ENCODE peak calls at places on chromosome 16, in six cellular contexts. X is heart left ventricle, L is A673, O is tibial artery, K is lower leg skin, S is upper lobe of right lung. D is an unnamed sample.

GRCh38 chr16:81624718-81625543 is 154.2 kb upstream of the PLCG2 start:
- DNase-seq in X (no peak), L (no peak), O (no peak), K (no peak), S (no peak), D (no peak)

GRCh38 chr16:58125781-58126335 is 3.3 kb downstream of the CFAP20 start:
- DNase-seq in X (no peak), L (no peak), O (no peak), K (no peak), S (no peak), D (no peak)

GRCh38 chr16:85731179-85731578 is 19.7 kb downstream of the C16orf74 start:
- DNase-seq in X (no peak), L (no peak), O (no peak), K (no peak), S (no peak), D (no peak)

GRCh38 chr16:24858219-24859041 is 12.7 kb downstream of the SLC5A11 start:
- DNase-seq in X (peak), L (peak), O (peak), K (peak), S (peak), D (no peak)

GRCh38 chr16:84925092-84925772 is 86.1 kb downstream of the ZDHHC7 start:
- DNase-seq in X (peak), L (peak), O (no peak), K (no peak), S (peak), D (no peak)

GRCh38 chr16:14628806-14629611 is 1.1 kb downstream of the PARN start:
- DNase-seq in X (no peak), L (no peak), O (no peak), K (no peak), S (no peak), D (no peak)

GRCh38 chr16:79713609-79714309 is 113.2 kb upstream of the MAF start:
- DNase-seq in X (no peak), L (no peak), O (no peak), K (no peak), S (no peak), D (no peak)

GRCh38 chr16:30884760-30885159 is 9.1 kb downstream of the BCL7C start:
- DNase-seq in X (no peak), L (no peak), O (no peak), K (no peak), S (no peak), D (no peak)

GRCh38 chr16:30557397-30557949 is 701 bp downstream of the ZNF764 start:
- DNase-seq in X (no peak), L (no peak), O (no peak), K (no peak), S (no peak), D (no peak)

GRCh38 chr16:13969711-13970110 is 49.8 kb downstream of the ERCC4 start:
- DNase-seq in X (no peak), L (no peak), O (no peak), K (no peak), S (no peak), D (no peak)

GRCh38 chr16:28029387-28030002 is 34.0 kb downstream of the GSG1L start:
- DNase-seq in X (no peak), L (no peak), O (no peak), K (no peak), S (no peak), D (no peak)

GRCh38 chr16:89122322-89122831 is 28.7 kb downstream of the ACSF3 start:
- DNase-seq in X (no peak), L (no peak), O (no peak), K (no peak), S (peak), D (no peak)

GRCh38 chr16:10122546-10122945 is 59.7 kb downstream of the GRIN2A start:
- DNase-seq in X (no peak), L (no peak), O (no peak), K (no peak), S (no peak), D (no peak)

GRCh38 chr16:51762081-51762995 is 611.3 kb upstream of the SALL1 start:
- DNase-seq in X (peak), L (peak), O (peak), K (peak), S (peak), D (no peak)

GRCh38 chr16:65315004-65315398 is 193.1 kb upstream of the CDH11 start:
- DNase-seq in X (peak), L (no peak), O (peak), K (peak), S (no peak), D (peak)

GRCh38 chr16:69756705-69757104 is 2.0 kb upstream of the NOB1 start:
- DNase-seq in X (no peak), L (no peak), O (no peak), K (no peak), S (no peak), D (no peak)

GRCh38 chr16:31052131-31052530 is 18.8 kb downstream of the STX4 start:
- DNase-seq in X (no peak), L (no peak), O (peak), K (no peak), S (no peak), D (no peak)

GRCh38 chr16:31461921-31462804 is 2.9 kb downstream of the ARMC5 start:
- DNase-seq in X (no peak), L (no peak), O (no peak), K (no peak), S (peak), D (no peak)

GRCh38 chr16:49851468-49851787 is 4.5 kb downstream of the ZNF423 start:
- DNase-seq in X (no peak), L (no peak), O (no peak), K (no peak), S (no peak), D (no peak)

GRCh38 chr16:75764154-75764768 is 38.0 kb upstream of the CPHXL start:
- DNase-seq in X (peak), L (peak), O (peak), K (no peak), S (no peak), D (no peak)

GRCh38 chr16:27237229-27238015 is 31.1 kb downstream of the NSMCE1 start:
- DNase-seq in X (peak), L (peak), O (no peak), K (peak), S (peak), D (no peak)

GRCh38 chr16:47604306-47604705 is 143.2 kb downstream of the PHKB start:
- DNase-seq in X (no peak), L (no peak), O (no peak), K (no peak), S (no peak), D (no peak)

GRCh38 chr16:47600376-47600775 is 139.2 kb downstream of the PHKB start:
- DNase-seq in X (no peak), L (no peak), O (no peak), K (no peak), S (no peak), D (no peak)

GRCh38 chr16:47599512-47599911 is 138.4 kb downstream of the PHKB start:
- DNase-seq in X (no peak), L (peak), O (no peak), K (no peak), S (no peak), D (no peak)
- H3K4me3 ChIP-seq in X (no peak), L (no peak), O (no peak), K (no peak), S (no peak), D (no peak)

GRCh38 chr16:1351215-1351581 is 480 bp downstream of the TSR3 start:
- DNase-seq in X (no peak), L (no peak), O (no peak), K (no peak), S (no peak), D (no peak)
- H3K4me3 ChIP-seq in X (peak), L (peak), O (peak), K (peak), S (peak), D (peak)

GRCh38 chr16:82655720-82656500 is 29.1 kb downstream of the CDH13 start:
- DNase-seq in X (no peak), L (no peak), O (no peak), K (no peak), S (no peak), D (no peak)

GRCh38 chr16:82653550-82654511 is 27.1 kb downstream of the CDH13 start:
- DNase-seq in X (no peak), L (peak), O (no peak), K (no peak), S (no peak), D (no peak)

GRCh38 chr16:82657239-82657638 is 30.5 kb downstream of the CDH13 start:
- DNase-seq in X (no peak), L (no peak), O (no peak), K (no peak), S (no peak), D (no peak)

GRCh38 chr16:82657786-82658185 is 31.0 kb downstream of the CDH13 start:
- DNase-seq in X (no peak), L (no peak), O (no peak), K (no peak), S (no peak), D (no peak)

GRCh38 chr16:82655315-82655714 is 28.5 kb downstream of the CDH13 start:
- DNase-seq in X (peak), L (peak), O (no peak), K (no peak), S (no peak), D (no peak)
- H3K4me3 ChIP-seq in X (no peak), L (no peak), O (no peak), K (no peak), S (no peak), D (no peak)

DNA sequence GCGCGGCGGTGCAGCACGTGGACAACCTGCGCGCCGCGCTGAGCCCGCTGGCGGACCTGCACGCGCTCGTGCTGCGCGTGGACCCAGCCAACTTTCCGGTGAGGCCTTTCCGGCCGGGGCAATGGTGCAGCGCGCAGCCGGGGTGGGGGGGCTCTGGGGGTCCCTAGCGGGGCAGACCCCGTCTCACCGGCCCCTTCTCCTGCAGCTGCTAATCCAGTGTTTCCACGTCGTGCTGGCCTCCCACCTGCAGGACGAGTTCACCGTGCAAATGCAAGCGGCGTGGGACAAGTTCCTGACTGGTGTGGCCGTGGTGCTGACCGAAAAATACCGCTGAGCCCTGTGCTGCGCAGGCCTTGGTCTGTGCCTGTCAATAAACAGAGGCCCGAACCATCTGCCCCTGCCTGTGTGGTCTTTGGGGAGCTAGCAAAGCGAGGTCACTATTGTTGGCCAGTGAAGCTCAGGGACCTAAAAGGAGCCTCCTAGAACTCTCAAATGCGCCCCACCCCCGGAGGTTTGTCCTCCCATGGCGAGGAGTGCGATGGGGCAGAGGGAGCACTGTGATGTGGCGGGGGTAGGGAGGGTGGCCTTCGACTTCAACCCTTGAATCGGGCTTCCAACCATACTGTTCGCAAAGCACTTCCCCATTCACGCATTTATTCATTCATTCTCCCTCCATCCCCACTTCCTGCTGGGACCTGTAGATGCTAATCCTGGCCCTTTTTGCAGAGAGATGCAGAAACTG is 768 bp downstream of the HBM start:
- DNase-seq in X (no peak), L (no peak), O (no peak), K (no peak), S (no peak), D (no peak)
- H3K4me3 ChIP-seq in X (peak), L (peak), O (no peak), K (no peak), S (no peak), D (no peak)

GRCh38 chr16:558298-559020 is 1.7 kb upstream of the PRR35 start:
- DNase-seq in X (peak), L (no peak), O (no peak), K (no peak), S (no peak), D (no peak)
- H3K4me3 ChIP-seq in X (no peak), L (no peak), O (no peak), K (no peak), S (no peak), D (no peak)